ENCODE peak calls at places on chromosome X, in four cellular contexts. One of them, this sample, is unnamed.

GRCh38 chrX:72180539-72180938 is 1.0 kb upstream of the PIN4 start:
- DNase-seq in hepatocyte: no peak
- DNase-seq in RCC 7860: no peak
- DNase-seq in brain microvascular endothelial cell: no peak
- DNase-seq in this sample: no peak

GRCh38 chrX:36961590-36961989 is 46.6 kb upstream of the FAM47C start:
- DNase-seq in hepatocyte: no peak
- DNase-seq in brain microvascular endothelial cell: no peak
- DNase-seq in RCC 7860: no peak
- DNase-seq in this sample: peak

GRCh38 chrX:125405339-125405738 is 85.7 kb downstream of the TEX13C start:
- DNase-seq in RCC 7860: no peak
- DNase-seq in hepatocyte: no peak
- DNase-seq in brain microvascular endothelial cell: no peak
- DNase-seq in this sample: no peak

GRCh38 chrX:119181491-119181890 is 53.9 kb upstream of the KIAA1210 start:
- DNase-seq in hepatocyte: peak
- DNase-seq in brain microvascular endothelial cell: no peak
- DNase-seq in RCC 7860: no peak
- DNase-seq in this sample: peak

GRCh38 chrX:46957299-46957698 is 45.1 kb downstream of the JADE3 start:
- DNase-seq in RCC 7860: no peak
- DNase-seq in brain microvascular endothelial cell: no peak
- DNase-seq in hepatocyte: no peak
- DNase-seq in this sample: no peak

GRCh38 chrX:76796311-76796710 is 368.8 kb downstream of the MAGEE1 start:
- DNase-seq in brain microvascular endothelial cell: no peak
- DNase-seq in RCC 7860: no peak
- DNase-seq in hepatocyte: no peak
- DNase-seq in this sample: no peak

GRCh38 chrX:97229318-97229717 is 345.6 kb downstream of the RPA4 start:
- DNase-seq in hepatocyte: no peak
- DNase-seq in RCC 7860: no peak
- DNase-seq in brain microvascular endothelial cell: no peak
- DNase-seq in this sample: no peak

GRCh38 chrX:134933248-134933647 is 57.5 kb upstream of the SMIM10 start:
- DNase-seq in RCC 7860: peak
- DNase-seq in hepatocyte: no peak
- DNase-seq in brain microvascular endothelial cell: no peak
- DNase-seq in this sample: no peak

GRCh38 chrX:121208563-121208962 is 161.2 kb downstream of the GLUD2 start:
- DNase-seq in RCC 7860: no peak
- DNase-seq in hepatocyte: no peak
- DNase-seq in brain microvascular endothelial cell: no peak
- DNase-seq in this sample: no peak

GRCh38 chrX:124862304-124862703 is 457.4 kb upstream of the TEX13C start:
- DNase-seq in RCC 7860: no peak
- DNase-seq in brain microvascular endothelial cell: no peak
- DNase-seq in hepatocyte: no peak
- DNase-seq in this sample: no peak

GRCh38 chrX:24110049-24110448 is 39.5 kb upstream of the ZFX start:
- DNase-seq in brain microvascular endothelial cell: no peak
- DNase-seq in hepatocyte: no peak
- DNase-seq in RCC 7860: no peak
- DNase-seq in this sample: no peak

GRCh38 chrX:2489446-2490445 is 11.0 kb downstream of the DHRSX start:
- DNase-seq in RCC 7860: no peak
- DNase-seq in brain microvascular endothelial cell: no peak
- DNase-seq in hepatocyte: no peak
- DNase-seq in this sample: no peak

GRCh38 chrX:16465081-16465876 is 184.7 kb upstream of the S100G start:
- DNase-seq in hepatocyte: no peak
- DNase-seq in brain microvascular endothelial cell: peak
- DNase-seq in RCC 7860: peak
- DNase-seq in this sample: peak

GRCh38 chrX:41759817-41760216 is 35.8 kb downstream of the GPR82 start:
- DNase-seq in hepatocyte: no peak
- DNase-seq in brain microvascular endothelial cell: peak
- DNase-seq in RCC 7860: no peak
- DNase-seq in this sample: peak

GRCh38 chrX:30085571-30085970 is 129.8 kb upstream of the MAGEB2 start:
- DNase-seq in hepatocyte: no peak
- DNase-seq in RCC 7860: no peak
- DNase-seq in brain microvascular endothelial cell: no peak
- DNase-seq in this sample: no peak

GRCh38 chrX:38699116-38699515 is 102.1 kb upstream of the MID1IP1 start:
- DNase-seq in brain microvascular endothelial cell: no peak
- DNase-seq in RCC 7860: no peak
- DNase-seq in hepatocyte: no peak
- DNase-seq in this sample: no peak

GRCh38 chrX:23699636-23700194 is 32.4 kb downstream of the PRDX4 start:
- DNase-seq in RCC 7860: no peak
- DNase-seq in brain microvascular endothelial cell: no peak
- DNase-seq in hepatocyte: peak
- DNase-seq in this sample: peak

GRCh38 chrX:120749141-120749846 is 119.4 kb upstream of the C1GALT1C1 start:
- DNase-seq in brain microvascular endothelial cell: no peak
- DNase-seq in hepatocyte: no peak
- DNase-seq in RCC 7860: no peak
- DNase-seq in this sample: peak

GRCh38 chrX:107659768-107660167 is 31.5 kb downstream of the PRPS1 start:
- DNase-seq in hepatocyte: peak
- DNase-seq in RCC 7860: peak
- DNase-seq in brain microvascular endothelial cell: peak
- DNase-seq in this sample: peak

GRCh38 chrX:131633285-131633917 is 89.5 kb downstream of the OR13H1 start:
- DNase-seq in brain microvascular endothelial cell: peak
- DNase-seq in RCC 7860: peak
- DNase-seq in hepatocyte: peak
- DNase-seq in this sample: peak

GRCh38 chrX:106932492-106932923 is 12.3 kb downstream of the CLDN2 start:
- DNase-seq in brain microvascular endothelial cell: no peak
- DNase-seq in hepatocyte: peak
- DNase-seq in RCC 7860: peak
- DNase-seq in this sample: peak

GRCh38 chrX:97639526-97639925 is 755.8 kb downstream of the RPA4 start:
- DNase-seq in RCC 7860: no peak
- DNase-seq in hepatocyte: no peak
- DNase-seq in brain microvascular endothelial cell: no peak
- DNase-seq in this sample: no peak

GRCh38 chrX:112889400-112889799 is 48.8 kb upstream of the AMOT start:
- DNase-seq in hepatocyte: no peak
- DNase-seq in RCC 7860: no peak
- DNase-seq in brain microvascular endothelial cell: no peak
- DNase-seq in this sample: no peak

GRCh38 chrX:103442536-103442901 is 66.2 kb downstream of the BEX3 start:
- DNase-seq in brain microvascular endothelial cell: peak
- DNase-seq in RCC 7860: no peak
- DNase-seq in hepatocyte: no peak
- DNase-seq in this sample: no peak

GRCh38 chrX:154409222-154409871 is at the start of gene DNASE1L1:
- DNase-seq in brain microvascular endothelial cell: peak
- DNase-seq in hepatocyte: peak
- DNase-seq in RCC 7860: peak
- DNase-seq in this sample: peak

GRCh38 chrX:45771114-45771513 is 570.4 kb upstream of the DIPK2B start:
- DNase-seq in brain microvascular endothelial cell: peak
- DNase-seq in hepatocyte: peak
- DNase-seq in RCC 7860: peak
- DNase-seq in this sample: peak

GRCh38 chrX:49876750-49877149 is 2.5 kb upstream of the USP27X start:
- DNase-seq in brain microvascular endothelial cell: peak
- DNase-seq in hepatocyte: peak
- DNase-seq in RCC 7860: no peak
- DNase-seq in this sample: peak

GRCh38 chrX:136931661-136932060 is 51.1 kb upstream of the RBMX start:
- DNase-seq in brain microvascular endothelial cell: no peak
- DNase-seq in hepatocyte: no peak
- DNase-seq in RCC 7860: no peak
- DNase-seq in this sample: no peak

GRCh38 chrX:146456058-146456457 is 353.5 kb upstream of the CXorf51B start:
- DNase-seq in brain microvascular endothelial cell: no peak
- DNase-seq in RCC 7860: no peak
- DNase-seq in hepatocyte: no peak
- DNase-seq in this sample: no peak

GRCh38 chrX:66012094-66012534 is 27.8 kb downstream of the VSIG4 start:
- DNase-seq in RCC 7860: no peak
- DNase-seq in hepatocyte: no peak
- DNase-seq in brain microvascular endothelial cell: no peak
- DNase-seq in this sample: no peak

GRCh38 chrX:135982860-135983259 is 2.4 kb upstream of the SLC9A6 start:
- DNase-seq in RCC 7860: no peak
- DNase-seq in hepatocyte: no peak
- DNase-seq in brain microvascular endothelial cell: no peak
- DNase-seq in this sample: no peak

GRCh38 chrX:40864972-40865371 is 129.6 kb upstream of the MED14 start:
- DNase-seq in hepatocyte: no peak
- DNase-seq in brain microvascular endothelial cell: peak
- DNase-seq in RCC 7860: no peak
- DNase-seq in this sample: no peak

GRCh38 chrX:6718766-6719165 is 183.8 kb upstream of the VCX3A start:
- DNase-seq in RCC 7860: no peak
- DNase-seq in hepatocyte: no peak
- DNase-seq in brain microvascular endothelial cell: no peak
- DNase-seq in this sample: no peak

GRCh38 chrX:34598360-34598759 is 58.7 kb downstream of the TMEM47 start:
- DNase-seq in brain microvascular endothelial cell: no peak
- DNase-seq in RCC 7860: no peak
- DNase-seq in hepatocyte: no peak
- DNase-seq in this sample: no peak